ENCODE peak calls at places on chromosomes 16 and 17, in four cellular contexts. F is IMR-90, L is body of pancreas, S is memory B cell. W is an unnamed sample.

GRCh38 chr17:50046667-50047066 is 9.2 kb upstream of the ITGA3 start:
- DNase-seq in F (no peak), L (no peak), S (no peak), W (no peak)

GRCh38 chr17:56142325-56142724 is 10.9 kb upstream of the ANKFN1 start:
- DNase-seq in F (peak), L (peak), S (no peak), W (peak)

GRCh38 chr16:80667258-80667560 is 126.4 kb downstream of the DYNLRB2 start:
- DNase-seq in F (no peak), L (no peak), S (no peak), W (no peak)

GRCh38 chr17:75843577-75844529 is at the start of gene UNC13D:
- DNase-seq in F (no peak), L (peak), S (peak), W (no peak)

GRCh38 chr17:48952904-48953303 is 8.3 kb upstream of the SNF8 start:
- DNase-seq in F (no peak), L (no peak), S (no peak), W (no peak)

GRCh38 chr16:86515420-86515779 is 5.1 kb downstream of the FOXF1 start:
- DNase-seq in F (peak), L (no peak), S (no peak), W (no peak)

GRCh38 chr17:46063239-46063638 is 64.2 kb downstream of the STH start:
- DNase-seq in F (peak), L (no peak), S (no peak), W (peak)

GRCh38 chr16:52827456-52827855 is 225.2 kb downstream of the CHD9NB start:
- DNase-seq in F (no peak), L (no peak), S (no peak), W (no peak)

GRCh38 chr16:89507219-89507833 is 877 bp upstream of the SPG7 start:
- DNase-seq in F (no peak), L (no peak), S (no peak), W (peak)

GRCh38 chr17:17669851-17670232 is 11.4 kb upstream of the RAI1 start:
- DNase-seq in F (no peak), L (no peak), S (no peak), W (no peak)

GRCh38 chr17:77353684-77354419 is 213.1 kb downstream of the SEC14L1 start:
- DNase-seq in F (peak), L (no peak), S (no peak), W (peak)

GRCh38 chr17:64326420-64327054 is 63.5 kb upstream of the TEX2 start:
- DNase-seq in F (no peak), L (peak), S (no peak), W (peak)

W was measured in GM23248.